ENCODE peak calls at places on chromosomes 13 and 19, in four cellular contexts. V is heart right ventricle, T is stomach, X is body of pancreas. N is an unnamed sample.
A peak's percentile ranks its signal among the peaks of the same experiment; 100 is the strongest.

GRCh38 chr13:72716776-72717175 is 10.7 kb downstream of the MZT1 start:
- DNase-seq in T (no peak), X (no peak), V (no peak), N (no peak)

GRCh38 chr19:54084410-54084809 is 3.2 kb upstream of the TARM1 start:
- DNase-seq in V (no peak), X (no peak), T (no peak), N (no peak)

GRCh38 chr13:89796196-89796595 is 1551.3 kb upstream of the MIR17HG start:
- DNase-seq in T (no peak), V (no peak), X (no peak), N (no peak)

GRCh38 chr13:49502954-49503353 is 7.2 kb downstream of the PHF11 start:
- DNase-seq in X (peak; percentile 7), T (no peak), V (no peak), N (no peak)

GRCh38 chr13:108003626-108004025 is 211.7 kb downstream of the LIG4 start:
- DNase-seq in T (no peak), V (no peak), X (no peak), N (peak; percentile 2)

GRCh38 chr19:10290439-10290875 is 705 bp downstream of the ICAM5 start:
- DNase-seq in T (no peak), V (no peak), X (no peak), N (no peak)

GRCh38 chr19:10288662-10289166 is 1.0 kb upstream of the ICAM5 start:
- DNase-seq in X (no peak), T (peak; percentile 37), V (no peak), N (peak; percentile 29)

GRCh38 chr19:49403404-49404187 is 15.5 kb downstream of the KASH5 start:
- DNase-seq in V (no peak), T (no peak), X (no peak), N (no peak)

GRCh38 chr13:111156421-111156820 is 41.3 kb downstream of the ARHGEF7 start:
- DNase-seq in X (no peak), T (no peak), V (no peak), N (no peak)

GRCh38 chr19:23071087-23071511 is 45.7 kb upstream of the ZNF730 start:
- DNase-seq in X (peak; percentile 21), V (peak; percentile 37), T (no peak), N (no peak)

GRCh38 chr13:22748866-22749586 is 431.8 kb upstream of the SGCG start:
- DNase-seq in T (no peak), X (no peak), V (no peak), N (no peak)

GRCh38 chr13:109856350-109856749 is 70.0 kb upstream of the IRS2 start:
- DNase-seq in V (no peak), X (no peak), T (no peak), N (no peak)

GRCh38 chr19:51259348-51260245 is 8.7 kb downstream of the SIGLECL1 start:
- DNase-seq in V (no peak), T (no peak), X (peak; percentile 17), N (peak; percentile 14)

GRCh38 chr13:36490055-36490454 is 57.8 kb downstream of the CCNA1 start:
- DNase-seq in X (no peak), T (no peak), V (no peak), N (no peak)

GRCh38 chr19:4089400-4089908 is 22.8 kb upstream of the ZBTB7A start:
- DNase-seq in X (no peak), T (no peak), V (no peak), N (no peak)

GRCh38 chr13:42867232-42867631 is 85.8 kb downstream of the FAM216B start:
- DNase-seq in V (no peak), T (no peak), X (no peak), N (no peak)
- H3K4me1 ChIP-seq in V (peaks cover 12% of the 10 kb centered on the region), T (no peaks in the 10 kb centered on the region), X (no peaks in the 10 kb centered on the region), N (no peaks in the 10 kb centered on the region)

DNA sequence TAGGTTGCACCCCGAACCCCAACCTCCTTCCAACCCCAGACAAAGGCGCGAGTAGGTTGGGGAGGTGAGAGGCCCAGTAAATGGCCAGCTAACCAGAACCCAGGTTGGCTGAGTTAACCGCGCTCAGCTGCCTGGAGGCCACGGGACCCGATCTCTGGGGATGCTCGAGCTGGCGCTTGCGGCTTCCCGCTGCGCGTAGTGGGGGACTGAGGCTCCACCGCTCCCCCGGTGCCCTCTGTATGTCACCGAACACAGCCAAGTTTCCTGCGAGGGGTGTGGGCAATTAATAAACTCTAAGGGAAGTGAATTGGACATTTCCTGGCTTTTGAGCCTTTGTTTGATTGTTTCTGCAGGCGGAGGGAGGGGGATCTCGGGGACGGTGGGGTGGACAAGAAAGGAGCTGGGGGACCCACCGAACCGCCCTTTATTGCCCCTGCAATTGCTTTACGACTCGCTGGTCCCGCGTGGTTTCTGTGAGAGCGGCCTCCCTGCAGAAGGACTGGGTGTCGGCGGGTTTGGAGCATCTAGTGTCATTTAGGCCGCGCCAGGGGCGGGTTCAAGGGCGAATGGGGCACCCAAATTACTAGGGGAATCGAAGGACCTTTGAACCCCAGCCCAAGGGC is 3.5 kb upstream of the ZIC5 start:
- DNase-seq in T (peak; percentile 11), V (no peak), X (no peak), N (no peak)
- H3K27me3 ChIP-seq in T (peaks cover 66% of the 10 kb centered on the region), V (peaks cover 98% of the 10 kb centered on the region), X (peaks cover 4% of the 10 kb centered on the region), N (peaks cover 4% of the 10 kb centered on the region)

DNA sequence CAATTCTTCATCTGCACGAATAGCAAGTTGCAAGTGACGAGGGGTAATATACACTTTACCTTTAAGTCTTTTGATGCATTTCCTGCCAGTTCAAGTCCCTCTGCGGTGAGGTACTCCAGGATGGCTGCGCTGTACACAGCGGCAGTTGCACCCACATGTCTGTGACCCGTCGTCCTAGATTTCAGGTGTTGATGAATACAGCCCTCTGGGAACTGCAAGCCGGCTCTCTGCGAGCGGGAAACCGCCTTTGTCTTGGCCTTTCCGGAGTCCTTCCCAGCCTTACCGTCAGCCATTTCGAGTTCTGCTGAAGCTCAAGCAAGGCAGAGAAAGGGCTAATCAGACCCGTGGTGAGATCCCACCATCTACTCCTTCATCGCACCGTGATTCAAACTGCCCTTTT is 14.8 kb downstream of the UBAC2 start:
- DNase-seq in V (no peak), T (no peak), X (no peak), N (peak; percentile 37)
- H3K4me1 ChIP-seq in V (peaks cover 51% of the 10 kb centered on the region), T (peaks cover 11% of the 10 kb centered on the region), X (peaks cover 31% of the 10 kb centered on the region), N (peaks cover 5% of the 10 kb centered on the region)

DNA sequence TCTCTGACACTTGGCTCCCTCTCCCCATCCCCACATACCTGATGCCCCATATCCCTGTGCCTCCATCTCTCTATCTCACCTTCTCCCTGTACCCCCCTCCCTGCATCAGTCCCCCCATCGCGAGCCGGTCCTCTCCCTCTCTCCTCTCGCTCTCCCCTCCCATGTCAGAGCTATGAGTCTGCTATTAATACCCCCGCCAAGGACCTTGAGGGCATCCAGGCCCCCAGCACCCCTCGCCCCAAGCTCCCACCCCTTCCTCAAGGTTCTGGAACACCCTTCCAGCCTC is 1.6 kb downstream of the GRIN2D start:
- DNase-seq in X (no peak), T (no peak), V (no peak), N (no peak)
- H3K27me3 ChIP-seq in X (no peaks in the 10 kb centered on the region), T (peaks cover 38% of the 10 kb centered on the region), V (peaks cover 70% of the 10 kb centered on the region), N (peaks cover 22% of the 10 kb centered on the region)

GRCh38 chr13:75907044-75907443 is 270.9 kb downstream of the LMO7 start:
- DNase-seq in X (no peak), V (no peak), T (no peak), N (no peak)

GRCh38 chr13:75906315-75906714 is 270.2 kb downstream of the LMO7 start:
- DNase-seq in T (no peak), X (no peak), V (no peak), N (no peak)

GRCh38 chr13:75913925-75914324 is 277.8 kb downstream of the LMO7 start:
- DNase-seq in T (no peak), X (no peak), V (no peak), N (no peak)

GRCh38 chr13:75908137-75908536 is 272.0 kb downstream of the LMO7 start:
- DNase-seq in T (no peak), X (no peak), V (peak; percentile 50), N (no peak)

DNA sequence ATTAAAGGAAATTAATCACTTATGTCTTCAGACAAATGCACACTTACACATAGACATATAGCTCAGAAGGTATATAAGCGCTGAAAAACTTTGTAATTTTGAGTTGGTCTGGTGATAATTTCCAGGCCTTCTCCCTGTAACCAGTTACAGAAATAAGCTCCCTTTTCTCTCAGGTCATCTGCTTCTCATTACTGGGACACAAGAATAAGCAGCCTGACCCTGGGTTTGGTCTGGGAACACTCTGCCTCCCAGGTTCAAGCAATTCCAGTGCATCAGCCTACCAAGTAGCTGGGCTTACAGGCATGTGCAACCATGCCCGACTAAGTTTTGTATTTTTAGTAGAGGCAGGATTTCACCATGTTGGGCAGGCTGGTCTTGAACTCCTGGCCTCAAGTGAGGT is 274.5 kb downstream of the LMO7 start:
- DNase-seq in X (no peak), V (no peak), T (no peak), N (no peak)
- H3K4me1 ChIP-seq in X (no peaks in the 10 kb centered on the region), V (peaks cover 3% of the 10 kb centered on the region), T (no peaks in the 10 kb centered on the region), N (no peaks in the 10 kb centered on the region)

DNA sequence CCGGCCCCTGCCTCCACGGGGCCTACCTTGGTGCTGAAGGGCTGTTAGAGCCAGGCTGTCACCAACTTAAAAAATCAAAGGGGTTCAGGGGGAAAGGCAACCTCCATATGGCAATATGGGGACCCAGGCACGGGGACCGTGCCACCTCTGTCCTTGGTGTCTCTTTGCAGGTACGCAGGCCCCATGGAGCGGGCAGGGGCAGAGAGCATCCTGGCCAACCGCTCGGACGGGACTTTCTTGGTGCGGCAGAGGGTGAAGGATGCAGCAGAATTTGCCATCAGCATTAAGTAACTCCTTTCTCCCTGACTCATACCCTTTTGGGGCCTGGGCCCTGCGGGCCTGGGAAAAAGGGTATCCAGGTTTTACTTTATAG is 39.6 kb upstream of the ADGRE1 start:
- DNase-seq in X (no peak), T (no peak), V (no peak), N (no peak)
- H3K27me3 ChIP-seq in X (no peaks in the 10 kb centered on the region), T (no peaks in the 10 kb centered on the region), V (no peaks in the 10 kb centered on the region), N (no peaks in the 10 kb centered on the region)

DNA sequence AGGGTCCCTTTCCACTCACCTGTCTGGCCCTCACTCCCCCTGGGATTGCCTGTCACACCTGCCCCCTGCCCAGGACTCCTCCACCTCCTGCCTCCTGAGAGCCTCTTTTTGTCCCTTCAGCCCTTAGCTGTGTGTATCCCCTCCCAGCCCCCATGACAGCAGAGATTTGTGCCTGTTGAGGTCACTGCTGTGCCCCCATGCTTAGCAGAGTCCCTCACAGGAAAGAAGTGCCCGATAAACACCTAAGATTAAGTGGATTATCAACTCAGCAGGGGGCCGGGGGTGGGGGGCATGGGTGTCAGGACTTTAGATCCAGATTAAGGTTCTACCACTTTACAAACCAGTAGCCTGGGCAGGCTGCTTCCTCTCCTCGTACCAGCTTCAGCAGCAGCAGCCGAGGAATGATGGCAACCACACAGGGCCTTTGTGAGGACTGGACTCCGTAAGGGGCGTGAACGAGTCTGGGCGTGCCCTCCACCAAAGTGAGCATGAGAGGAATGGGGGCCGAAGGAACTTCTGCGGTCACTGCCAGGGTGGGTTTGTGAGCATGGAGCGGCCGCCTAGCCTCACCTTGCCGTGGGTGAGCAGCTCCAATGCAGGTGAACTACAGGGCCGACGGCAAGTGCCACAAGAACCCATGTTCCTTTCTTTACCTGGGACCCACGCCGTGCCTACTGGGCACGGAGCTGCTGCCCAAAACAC is 36.1 kb downstream of the ZNF787 start:
- DNase-seq in T (no peak), X (no peak), V (no peak), N (no peak)
- H3K4me1 ChIP-seq in T (peaks cover 10% of the 10 kb centered on the region), X (peaks cover 10% of the 10 kb centered on the region), V (peaks cover 26% of the 10 kb centered on the region), N (no peaks in the 10 kb centered on the region)

N was measured in small intestine.